ENCODE peak calls at places on chromosomes 6 and 20, in ten cellular contexts. L, M, X, J, U, O, E, P, H and T are unnamed samples.

GRCh38 chr20:19915111-19915798 is 101.9 kb upstream of the NAA20 start:
- DNase-seq in H (no peak), M (peak), E (no peak), P (no peak), X (no peak), J (no peak), U (no peak), O (no peak), L (no peak), T (no peak)

GRCh38 chr6:132227937-132228336 is 173.3 kb downstream of the MOXD1 start:
- DNase-seq in H (no peak), O (no peak), X (no peak), E (peak), J (no peak), M (no peak), U (no peak), L (no peak), P (no peak), T (no peak)

GRCh38 chr6:169075211-169075621 is 178.4 kb downstream of the THBS2 start:
- DNase-seq in L (no peak), U (no peak), M (peak), E (peak), X (no peak), O (no peak), J (no peak), P (peak), H (no peak), T (no peak)

GRCh38 chr6:2970753-2971419 is 481 bp downstream of the SERPINB6 start:
- DNase-seq in J (peak), H (no peak), X (peak), O (no peak), L (peak), U (no peak), P (peak), E (no peak), M (no peak), T (peak)

GRCh38 chr6:149990672-149991402 is 27.1 kb downstream of the ULBP1 start:
- DNase-seq in L (no peak), H (no peak), E (no peak), O (no peak), J (no peak), M (peak), X (no peak), P (no peak), U (no peak), T (no peak)

GRCh38 chr20:17423782-17424181 is 107.4 kb downstream of the BFSP1 start:
- DNase-seq in P (no peak), E (no peak), L (no peak), M (no peak), X (no peak), O (no peak), H (no peak), J (no peak), U (no peak), T (no peak)

GRCh38 chr6:89050155-89050554 is 30.4 kb upstream of the PNRC1 start:
- DNase-seq in X (no peak), J (no peak), E (peak), H (no peak), M (no peak), L (no peak), P (peak), O (no peak), U (no peak), T (no peak)

GRCh38 chr6:67541591-67541990 is 1093.5 kb upstream of the ADGRB3 start:
- DNase-seq in E (peak), U (no peak), J (no peak), X (no peak), L (no peak), O (no peak), P (no peak), M (no peak), H (no peak), T (no peak)

GRCh38 chr6:119444642-119445557 is 95.3 kb upstream of the MAN1A1 start:
- DNase-seq in E (no peak), H (no peak), X (no peak), U (no peak), O (no peak), L (no peak), J (no peak), M (no peak), P (no peak), T (no peak)

GRCh38 chr6:7910298-7910653 is 312 bp downstream of the TXNDC5 start:
- DNase-seq in E (no peak), P (no peak), M (no peak), U (no peak), O (no peak), X (no peak), H (no peak), J (no peak), L (no peak), T (no peak)

GRCh38 chr6:92541457-92542060 is 877.8 kb downstream of the EPHA7 start:
- DNase-seq in M (no peak), E (no peak), X (no peak), P (no peak), H (no peak), J (no peak), U (no peak), L (no peak), O (no peak), T (no peak)

GRCh38 chr20:59988141-59988540 is 29.9 kb downstream of the CDH26 start:
- DNase-seq in L (no peak), U (no peak), J (no peak), X (no peak), H (no peak), M (no peak), P (no peak), O (no peak), E (no peak), T (no peak)

GRCh38 chr6:111845441-111845871 is 27.8 kb downstream of the FYN start:
- DNase-seq in M (peak), X (no peak), H (no peak), J (no peak), E (no peak), P (no peak), L (no peak), O (no peak), U (no peak), T (no peak)

GRCh38 chr6:94859924-94860323 is 717.4 kb upstream of the MANEA start:
- DNase-seq in L (no peak), H (peak), X (no peak), E (no peak), J (no peak), M (no peak), U (no peak), O (no peak), P (no peak), T (no peak)

GRCh38 chr20:60050193-60050960 is 92.2 kb downstream of the CDH26 start:
- DNase-seq in U (no peak), H (peak), J (no peak), M (no peak), O (no peak), P (no peak), X (no peak), L (no peak), E (no peak), T (no peak)

GRCh38 chr6:33314943-33315752 is 1.3 kb upstream of the TAPBP start:
- DNase-seq in X (no peak), O (no peak), H (peak), E (no peak), U (no peak), M (no peak), J (no peak), P (peak), L (no peak), T (no peak)

GRCh38 chr6:15429146-15430110 is 183.6 kb downstream of the JARID2 start:
- DNase-seq in J (no peak), E (no peak), M (peak), O (no peak), H (no peak), P (no peak), X (no peak), L (peak), U (no peak), T (no peak)

GRCh38 chr6:27604986-27605385 is 132.1 kb upstream of the ZNF184 start:
- DNase-seq in U (no peak), P (no peak), O (no peak), X (no peak), M (no peak), L (no peak), J (no peak), H (peak), E (no peak), T (no peak)

GRCh38 chr6:34359438-34360158 is 32.9 kb downstream of the NUDT3 start:
- DNase-seq in O (no peak), L (no peak), X (no peak), P (no peak), M (no peak), J (no peak), H (no peak), E (no peak), U (no peak), T (no peak)

GRCh38 chr6:43086022-43086658 is 10.0 kb downstream of the PTK7 start:
- DNase-seq in M (peak), E (no peak), U (no peak), O (no peak), P (no peak), J (no peak), H (no peak), X (no peak), L (no peak), T (no peak)

GRCh38 chr6:150962436-150962835 is 96.9 kb downstream of the MTHFD1L start:
- DNase-seq in L (no peak), U (no peak), H (no peak), O (no peak), M (no peak), P (no peak), X (no peak), J (no peak), E (no peak), T (no peak)

GRCh38 chr20:967796-968742 is 34.0 kb downstream of the RSPO4 start:
- DNase-seq in P (no peak), J (no peak), H (peak), X (no peak), O (no peak), U (no peak), E (peak), M (peak), L (no peak), T (no peak)

GRCh38 chr6:13303668-13304017 is 24.7 kb downstream of the TBC1D7 start:
- DNase-seq in U (no peak), P (peak), L (no peak), H (no peak), O (no peak), X (no peak), E (peak), M (no peak), J (peak), T (no peak)

GRCh38 chr6:159878341-159878740 is 12.4 kb upstream of the MAS1 start:
- DNase-seq in X (no peak), E (no peak), L (no peak), P (no peak), H (no peak), M (no peak), U (no peak), O (no peak), J (no peak), T (no peak)

GRCh38 chr20:19695081-19695480 is 63.0 kb upstream of the RIN2 start:
- DNase-seq in O (no peak), M (peak), L (no peak), E (no peak), U (no peak), X (no peak), J (no peak), P (no peak), H (no peak), T (no peak)

GRCh38 chr20:14859627-14860026 is 522.2 kb upstream of the FLRT3 start:
- DNase-seq in L (no peak), X (no peak), H (no peak), M (no peak), E (no peak), U (no peak), J (no peak), O (no peak), P (no peak), T (no peak)

GRCh38 chr20:11676618-11677289 is 240.9 kb upstream of the BTBD3 start:
- DNase-seq in J (no peak), M (peak), O (no peak), P (peak), E (peak), X (no peak), U (peak), H (peak), L (peak), T (no peak)

GRCh38 chr6:134614606-134615485 is 296.9 kb upstream of the SGK1 start:
- DNase-seq in P (no peak), U (no peak), E (peak), J (no peak), X (no peak), L (no peak), M (no peak), H (no peak), O (no peak), T (no peak)

GRCh38 chr6:134678436-134678889 is 271.4 kb downstream of the ALDH8A1 start:
- DNase-seq in E (no peak), U (peak), H (no peak), L (no peak), J (no peak), P (peak), X (peak), M (no peak), O (no peak), T (no peak)

GRCh38 chr6:4603291-4603690 is 172.9 kb upstream of the CDYL start:
- DNase-seq in E (peak), J (no peak), M (peak), L (peak), U (no peak), H (no peak), O (no peak), X (no peak), P (peak), T (no peak)

GRCh38 chr6:20572940-20573339 is 38.7 kb downstream of the CDKAL1 start:
- DNase-seq in O (no peak), M (peak), E (no peak), L (no peak), P (no peak), H (no peak), U (no peak), J (no peak), X (no peak), T (no peak)